ENCODE peak calls at places on chromosomes 11 and 22, in ten cellular contexts. B, C, Z, M, S, F, W, E, Q and V are unnamed samples.

GRCh38 chr11:68128682-68129327 is 7.6 kb upstream of the CHKA start:
- DNase-seq in B (no peak), W (peak; percentile 83), F (no peak), M (peak; percentile 60), E (no peak), S (no peak), Z (peak; percentile 70), C (no peak), Q (no peak), V (peak; percentile 91)

GRCh38 chr11:94400839-94401772 is at the start of gene GPR83:
- DNase-seq in S (peak; percentile 14), W (peak; percentile 75), Q (no peak), E (no peak), F (peak; percentile 49), B (no peak), M (no peak), Z (peak; percentile 12), C (peak; percentile 55), V (peak; percentile 2)

GRCh38 chr11:36818410-36818809 is 220.4 kb upstream of the RAG2 start:
- DNase-seq in W (no peak), S (no peak), C (no peak), B (no peak), Z (no peak), E (no peak), M (no peak), F (no peak), Q (no peak), V (no peak)

GRCh38 chr11:116072776-116073175 is 568.6 kb upstream of the CADM1 start:
- DNase-seq in M (no peak), W (no peak), C (no peak), B (no peak), Z (no peak), S (peak; percentile 34), Q (no peak), F (peak; percentile 20), E (no peak), V (no peak)

GRCh38 chr11:8699903-8700302 is 17.3 kb downstream of the RPL27A start:
- DNase-seq in E (peak; percentile 49), S (no peak), Z (peak; percentile 55), M (peak; percentile 52), C (no peak), Q (no peak), B (no peak), F (no peak), W (no peak), V (peak; percentile 77)

GRCh38 chr11:61911124-61911700 is 6.2 kb downstream of the RAB3IL1 start:
- DNase-seq in Q (no peak), E (no peak), Z (no peak), W (peak; percentile 50), B (no peak), M (no peak), C (no peak), F (no peak), S (no peak), V (no peak)

GRCh38 chr22:26743149-26743548 is 85.8 kb downstream of the MIAT start:
- DNase-seq in W (no peak), S (no peak), C (no peak), E (no peak), Z (no peak), F (no peak), Q (no peak), M (no peak), B (no peak), V (no peak)

GRCh38 chr11:97955595-97955994 is 1065.2 kb upstream of the CNTN5 start:
- DNase-seq in Z (no peak), S (no peak), M (no peak), F (no peak), B (no peak), Q (no peak), W (no peak), E (no peak), C (no peak), V (no peak)

GRCh38 chr22:32334640-32335365 is 22.9 kb upstream of the RFPL3 start:
- DNase-seq in C (no peak), E (no peak), S (no peak), F (no peak), Q (no peak), W (no peak), M (no peak), Z (no peak), B (no peak), V (no peak)

GRCh38 chr11:69089258-69089657 is 40.5 kb downstream of the TPCN2 start:
- DNase-seq in E (no peak), W (peak; percentile 66), C (no peak), B (no peak), Q (peak; percentile 50), F (no peak), M (peak; percentile 86), Z (peak; percentile 89), S (no peak), V (peak; percentile 77)

GRCh38 chr11:8917157-8917820 is 6.3 kb downstream of the AKIP1 start:
- DNase-seq in S (no peak), F (peak; percentile 57), W (no peak), M (peak; percentile 60), E (no peak), Z (peak; percentile 93), Q (peak; percentile 87), C (no peak), B (no peak), V (peak; percentile 93)

GRCh38 chr22:35947794-35948425 is 80.7 kb downstream of the RBFOX2 start:
- DNase-seq in S (no peak), C (no peak), Z (peak; percentile 77), W (no peak), F (no peak), M (peak; percentile 64), E (no peak), B (no peak), Q (peak; percentile 45), V (peak; percentile 57)

GRCh38 chr11:57761301-57762234 is at the start of gene CTNND1:
- DNase-seq in W (peak; percentile 92), C (no peak), S (peak; percentile 78), B (no peak), Z (peak; percentile 98), E (peak; percentile 26), F (peak; percentile 84), Q (peak; percentile 98), M (peak; percentile 98), V (peak; percentile 99)

GRCh38 chr22:22961574-22961973 is 74.0 kb downstream of the IGLL5 start:
- DNase-seq in W (no peak), C (no peak), S (no peak), F (no peak), Q (no peak), B (no peak), Z (no peak), E (no peak), M (no peak), V (no peak)

GRCh38 chr11:129377739-129378138 is 2.1 kb downstream of the BARX2 start:
- DNase-seq in Z (no peak), C (no peak), Q (no peak), E (no peak), M (no peak), W (no peak), F (no peak), S (no peak), B (no peak), V (no peak)

GRCh38 chr11:18071098-18071705 is 25.1 kb upstream of the TPH1 start:
- DNase-seq in S (peak; percentile 57), W (no peak), E (no peak), Q (no peak), F (no peak), B (no peak), Z (peak; percentile 81), M (no peak), C (no peak), V (no peak)

GRCh38 chr11:255176-255575 is 18.4 kb downstream of the PSMD13 start:
- DNase-seq in Z (peak; percentile 12), S (no peak), C (no peak), F (no peak), B (no peak), M (peak; percentile 31), E (no peak), Q (no peak), W (no peak), V (peak; percentile 47)

GRCh38 chr11:122727101-122727929 is 71.8 kb downstream of the UBASH3B start:
- DNase-seq in C (no peak), Z (no peak), Q (no peak), M (no peak), F (peak; percentile 17), W (no peak), S (no peak), B (peak; percentile 19), E (no peak), V (no peak)

GRCh38 chr11:57163160-57163868 is 18.4 kb upstream of the LRRC55 start:
- DNase-seq in Q (no peak), Z (no peak), C (no peak), F (no peak), M (no peak), B (no peak), W (no peak), S (no peak), E (no peak), V (no peak)

GRCh38 chr11:2684581-2684980 is 15.2 kb downstream of the KCNQ1OT1 start:
- DNase-seq in F (no peak), Z (no peak), S (no peak), Q (no peak), E (no peak), B (no peak), M (no peak), C (no peak), W (peak; percentile 33), V (no peak)

GRCh38 chr11:114774599-114775365 is 96.5 kb downstream of the NXPE2 start:
- DNase-seq in E (peak; percentile 4), W (no peak), C (peak; percentile 64), S (peak; percentile 77), B (no peak), F (peak; percentile 87), Q (no peak), M (no peak), Z (peak; percentile 46), V (peak; percentile 17)

GRCh38 chr22:20110359-20110985 is 5.4 kb upstream of the RANBP1 start:
- DNase-seq in B (no peak), F (no peak), C (no peak), W (peak; percentile 62), E (no peak), S (no peak), M (no peak), Z (no peak), Q (no peak), V (no peak)

GRCh38 chr11:67053896-67054850 is 2.5 kb upstream of the RHOD start:
- DNase-seq in S (peak; percentile 45), E (no peak), M (peak; percentile 79), Q (peak; percentile 34), B (peak; percentile 24), C (peak; percentile 24), W (no peak), Z (peak; percentile 91), F (peak; percentile 55), V (peak; percentile 87)

GRCh38 chr11:104129138-104129537 is 34.8 kb downstream of the PDGFD start:
- DNase-seq in W (no peak), F (no peak), C (no peak), S (no peak), Q (no peak), E (no peak), B (no peak), Z (no peak), M (no peak), V (no peak)

GRCh38 chr22:32311551-32312071 is 46.1 kb upstream of the RFPL3 start:
- DNase-seq in M (no peak), B (no peak), Q (no peak), S (no peak), Z (no peak), F (no peak), W (peak; percentile 28), C (no peak), E (no peak), V (no peak)